ENCODE peak calls at places on chromosomes 2 and 18, in six cellular contexts. L is body of pancreas, B is lower leg skin, X is adrenal gland, H is A549, F is ovary. O is an unnamed sample.

GRCh38 chr2:231554748-231555545 is 24.7 kb upstream of the NMUR1 start:
- DNase-seq in H (no peak), F (peak), B (no peak), X (peak), L (no peak), O (no peak)

GRCh38 chr18:22346968-22347611 is 70.6 kb downstream of the CTAGE1 start:
- DNase-seq in F (peak), H (no peak), X (peak), L (peak), B (no peak), O (no peak)

GRCh38 chr2:54569745-54570296 is 113.7 kb downstream of the SPTBN1 start:
- DNase-seq in L (no peak), F (no peak), B (no peak), X (peak), H (no peak), O (no peak)

GRCh38 chr2:238644095-238645081 is 203.5 kb upstream of the TWIST2 start:
- DNase-seq in H (peak), B (peak), L (no peak), F (no peak), X (peak), O (peak)

GRCh38 chr2:65675350-65675749 is 243.0 kb upstream of the SPRED2 start:
- DNase-seq in X (no peak), L (no peak), F (no peak), H (no peak), B (no peak), O (no peak)

GRCh38 chr2:112183327-112184025 is 45.3 kb downstream of the FBLN7 start:
- DNase-seq in F (no peak), B (no peak), L (no peak), H (no peak), X (no peak), O (no peak)

GRCh38 chr2:153101187-153101586 is 377.4 kb downstream of the RPRM start:
- DNase-seq in L (no peak), B (no peak), F (no peak), X (peak), H (no peak), O (no peak)

GRCh38 chr2:47309952-47310800 is 92.8 kb upstream of the MSH2 start:
- DNase-seq in L (no peak), B (no peak), X (no peak), H (no peak), F (no peak), O (no peak)

GRCh38 chr2:189379287-189379630 is 62.0 kb upstream of the WDR75 start:
- DNase-seq in H (no peak), L (no peak), B (no peak), F (no peak), X (no peak), O (no peak)

GRCh38 chr2:128272586-128273468 is 45.8 kb downstream of the HS6ST1 start:
- DNase-seq in B (no peak), L (peak), X (no peak), H (no peak), F (no peak), O (no peak)

GRCh38 chr2:112733449-112733848 is 12.6 kb downstream of the NT5DC4 start:
- DNase-seq in F (no peak), H (no peak), L (no peak), B (no peak), X (no peak), O (no peak)

GRCh38 chr2:101745711-101746694 is 48.5 kb downstream of the MAP4K4 start:
- DNase-seq in L (no peak), B (no peak), X (no peak), H (no peak), F (no peak), O (peak)

GRCh38 chr2:60745761-60746160 is 10.3 kb upstream of the PAPOLG start:
- DNase-seq in H (no peak), F (no peak), B (no peak), X (no peak), L (no peak), O (no peak)

GRCh38 chr2:43070039-43070438 is 156.4 kb downstream of the ZFP36L2 start:
- DNase-seq in F (peak), H (no peak), X (peak), L (peak), B (no peak), O (no peak)

GRCh38 chr2:98465456-98466201 is 21.0 kb downstream of the INPP4A start:
- DNase-seq in L (peak), X (peak), B (no peak), F (peak), H (no peak), O (no peak)

GRCh38 chr2:196170202-196170680 is 1.1 kb downstream of the STK17B start:
- DNase-seq in X (peak), H (peak), F (no peak), B (peak), L (peak), O (no peak)

GRCh38 chr18:35267161-35267651 is 22.8 kb downstream of the ZSCAN30 start:
- DNase-seq in F (peak), B (peak), H (no peak), X (peak), L (peak), O (no peak)

GRCh38 chr2:29590211-29590610 is 331.2 kb downstream of the ALK start:
- DNase-seq in B (no peak), H (no peak), L (no peak), X (no peak), F (no peak), O (no peak)

GRCh38 chr2:226781471-226781870 is 18.1 kb downstream of the IRS1 start:
- DNase-seq in B (no peak), F (no peak), L (no peak), X (no peak), H (no peak), O (no peak)

GRCh38 chr2:97996679-97997078 is 931 bp upstream of the TMEM131 start:
- DNase-seq in L (peak), F (peak), X (no peak), B (no peak), H (no peak), O (no peak)

GRCh38 chr2:237581751-237582746 is 8.5 kb downstream of the RAB17 start:
- DNase-seq in F (peak), B (peak), L (peak), H (no peak), X (peak), O (no peak)

GRCh38 chr18:9835112-9835755 is 50.5 kb upstream of the TXNDC2 start:
- DNase-seq in F (no peak), H (no peak), L (no peak), B (no peak), X (no peak), O (no peak)

GRCh38 chr2:118459425-118459824 is 371.2 kb downstream of the INSIG2 start:
- DNase-seq in X (no peak), L (no peak), B (no peak), F (no peak), H (no peak), O (no peak)

GRCh38 chr2:97645112-97645699 is 656 bp upstream of the COX5B start:
- DNase-seq in X (no peak), H (no peak), F (no peak), B (no peak), L (no peak), O (no peak)

GRCh38 chr18:67805261-67805660 is 288.7 kb upstream of the DSEL start:
- DNase-seq in H (no peak), B (no peak), L (no peak), F (no peak), X (no peak), O (no peak)

GRCh38 chr2:393711-394696 is 106.1 kb upstream of the ALKAL2 start:
- DNase-seq in L (no peak), F (no peak), X (no peak), H (no peak), B (no peak), O (peak)

GRCh38 chr2:83531211-83531610 is 927.9 kb downstream of the SUCLG1 start:
- DNase-seq in X (no peak), F (no peak), L (no peak), B (no peak), H (no peak), O (no peak)

GRCh38 chr2:24577481-24577880 is 86.4 kb downstream of the NCOA1 start:
- DNase-seq in F (no peak), B (no peak), L (no peak), X (no peak), H (no peak), O (no peak)

GRCh38 chr2:237280235-237280634 is 133.7 kb downstream of the COL6A3 start:
- DNase-seq in B (no peak), L (no peak), F (no peak), H (no peak), X (no peak), O (no peak)

GRCh38 chr2:190929919-190930318 is 49.3 kb downstream of the GLS start:
- DNase-seq in H (no peak), L (no peak), F (no peak), X (peak), B (no peak), O (no peak)

GRCh38 chr2:29097569-29097968 is 17.6 kb upstream of the CLIP4 start:
- DNase-seq in H (no peak), B (no peak), X (no peak), F (no peak), L (no peak), O (no peak)

GRCh38 chr18:31101148-31102019 is 837 bp downstream of the DSC2 start:
- DNase-seq in X (peak), B (peak), L (peak), F (peak), H (peak), O (no peak)

GRCh38 chr2:127382836-127383235 is 4.9 kb downstream of the MAP3K2 start:
- DNase-seq in X (peak), B (no peak), H (no peak), L (no peak), F (no peak), O (no peak)

GRCh38 chr2:156341482-156342251 is 9.1 kb upstream of the NR4A2 start:
- DNase-seq in X (peak), L (peak), F (peak), B (peak), H (peak), O (peak)

GRCh38 chr2:156340818-156341481 is 8.4 kb upstream of the NR4A2 start:
- DNase-seq in F (no peak), X (no peak), H (no peak), L (no peak), B (no peak), O (no peak)

GRCh38 chr2:156343940-156344301 is 11.4 kb upstream of the NR4A2 start:
- DNase-seq in B (no peak), L (no peak), X (no peak), H (no peak), F (no peak), O (no peak)

GRCh38 chr2:156343096-156343939 is 10.8 kb upstream of the NR4A2 start:
- DNase-seq in L (no peak), H (no peak), F (no peak), X (no peak), B (no peak), O (no peak)

DNA sequence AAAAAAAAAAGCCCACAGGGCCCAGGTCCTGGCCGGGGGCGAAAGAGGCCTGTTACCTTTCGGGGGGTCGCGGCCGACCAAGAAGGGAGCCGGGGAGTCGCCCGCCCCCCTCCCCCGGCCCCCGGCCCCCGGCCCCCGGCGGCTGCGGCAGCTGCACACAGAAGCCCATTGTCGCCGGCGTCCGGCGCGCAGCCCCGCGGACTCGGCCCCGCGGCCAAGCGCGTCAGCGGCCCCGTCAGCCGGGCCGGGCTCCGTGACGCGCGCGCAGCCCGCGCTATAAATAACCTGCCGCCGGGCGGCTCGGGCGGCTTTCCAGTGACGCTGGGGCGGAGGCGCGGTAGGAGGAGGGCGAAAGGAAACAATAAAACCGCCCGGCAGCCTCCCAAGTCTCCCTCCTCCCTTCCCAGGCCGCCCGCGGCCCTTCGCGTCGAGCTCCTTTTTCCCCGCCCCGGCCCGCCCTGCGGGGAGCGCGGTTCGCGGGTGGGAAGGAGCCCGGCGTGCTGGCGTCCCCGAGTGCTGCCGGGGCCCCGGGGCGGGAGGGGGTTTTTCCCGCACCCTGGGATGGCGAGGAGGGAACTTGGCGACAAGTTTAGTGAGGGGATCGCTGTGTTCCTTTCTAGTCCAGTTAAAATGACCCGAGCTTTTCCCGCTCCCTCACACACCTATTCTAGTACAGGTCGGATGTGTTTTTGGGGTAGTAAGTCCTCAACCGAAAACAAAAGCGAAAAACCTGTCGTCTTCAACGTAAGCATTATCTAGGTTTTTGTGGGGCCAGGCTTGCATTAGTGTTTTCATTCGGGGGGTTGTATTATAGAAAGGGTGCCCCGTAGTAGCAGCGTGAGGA is 10.0 kb upstream of the NR4A2 start:
- DNase-seq in B (peak), F (peak), L (peak), H (peak), X (peak), O (peak)
- TF ChIP-seq POLR2A in B (peak), F (peak), L (no peak), H (peak), X (peak), O (peak)

DNA sequence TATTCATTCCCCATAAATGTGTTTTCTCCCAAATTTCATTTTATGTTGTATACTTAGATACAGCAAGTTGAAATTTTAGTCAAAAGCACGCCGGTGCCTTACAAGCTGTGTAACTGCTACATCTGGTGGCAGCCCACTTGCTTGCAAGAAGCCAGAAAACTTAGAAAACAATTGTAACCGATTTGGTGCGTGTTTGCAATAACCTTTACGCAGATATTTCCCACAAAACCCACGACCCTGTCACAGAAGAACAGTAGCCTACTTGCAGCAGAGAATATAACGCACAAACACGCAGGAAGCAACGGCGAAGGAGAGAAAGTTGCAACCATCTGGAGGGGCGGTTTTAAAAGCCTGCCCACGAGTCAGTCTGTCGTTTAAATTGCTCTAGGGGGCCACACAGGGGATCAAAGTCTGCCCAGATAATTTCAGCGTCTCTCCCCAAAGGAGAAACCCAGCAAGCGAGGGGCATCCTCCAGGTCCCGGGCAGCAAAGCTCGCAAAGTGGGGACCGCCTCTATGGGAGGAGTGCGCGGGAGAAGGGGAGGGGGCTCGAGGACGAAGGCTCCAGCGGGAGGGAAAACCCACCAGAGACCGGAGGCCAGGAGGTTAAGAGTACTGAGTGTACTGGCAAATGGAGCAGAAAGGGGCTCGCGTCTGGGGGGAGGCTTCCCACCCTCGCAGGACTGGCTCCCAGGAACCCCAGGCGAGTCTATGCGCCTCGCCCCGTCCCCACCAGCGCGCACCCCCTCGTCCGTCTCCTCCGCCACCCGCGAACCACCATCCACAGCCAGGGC is 1.2 kb downstream of the TLK1 start:
- DNase-seq in F (peak), X (peak), B (peak), L (peak), H (peak), O (peak)
- TF ChIP-seq POLR2A in F (no peak), X (no peak), B (no peak), L (peak), H (peak), O (peak)

GRCh38 chr2:26970244-26970927 is at the start of gene MAPRE3:
- DNase-seq in X (peak), B (peak), F (peak), H (peak), L (peak), O (peak)
- TF ChIP-seq POLR2A in X (no peak), B (no peak), F (peak), H (no peak), L (no peak), O (peak)

GRCh38 chr2:62663443-62663842 is 42.1 kb upstream of the EHBP1 start:
- DNase-seq in B (no peak), F (no peak), L (no peak), X (no peak), H (no peak), O (no peak)

GRCh38 chr2:62661263-62661635 is 44.3 kb upstream of the EHBP1 start:
- DNase-seq in H (no peak), X (no peak), B (no peak), F (no peak), L (no peak), O (peak)

GRCh38 chr2:62660582-62661262 is 44.8 kb upstream of the EHBP1 start:
- DNase-seq in F (no peak), B (no peak), X (no peak), H (no peak), L (no peak), O (no peak)

GRCh38 chr2:62662548-62662947 is 43.0 kb upstream of the EHBP1 start:
- DNase-seq in H (no peak), L (no peak), B (no peak), X (peak), F (peak), O (no peak)

DNA sequence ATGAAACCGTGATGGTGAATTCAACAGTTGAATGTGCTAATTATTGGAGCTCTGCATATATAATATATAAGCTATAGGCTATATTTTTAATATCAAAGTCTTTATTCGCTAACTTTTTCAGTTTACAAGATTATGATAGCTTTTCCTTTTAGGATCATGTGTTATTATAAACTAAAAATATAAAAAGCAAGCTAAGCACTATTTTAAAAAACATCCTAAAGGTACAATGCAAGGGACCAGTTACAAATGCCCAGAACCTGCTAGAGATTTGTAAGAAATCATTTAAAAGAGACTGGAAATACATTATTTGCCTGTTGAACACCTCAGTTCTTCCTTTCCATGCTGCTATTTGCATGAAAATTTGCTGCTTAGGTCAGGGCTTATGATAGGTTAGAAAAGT is 43.4 kb upstream of the EHBP1 start:
- DNase-seq in F (no peak), B (no peak), X (no peak), L (no peak), H (no peak), O (no peak)
- TF ChIP-seq POLR2A in F (no peak), B (no peak), X (no peak), L (no peak), H (no peak), O (no peak)

DNA sequence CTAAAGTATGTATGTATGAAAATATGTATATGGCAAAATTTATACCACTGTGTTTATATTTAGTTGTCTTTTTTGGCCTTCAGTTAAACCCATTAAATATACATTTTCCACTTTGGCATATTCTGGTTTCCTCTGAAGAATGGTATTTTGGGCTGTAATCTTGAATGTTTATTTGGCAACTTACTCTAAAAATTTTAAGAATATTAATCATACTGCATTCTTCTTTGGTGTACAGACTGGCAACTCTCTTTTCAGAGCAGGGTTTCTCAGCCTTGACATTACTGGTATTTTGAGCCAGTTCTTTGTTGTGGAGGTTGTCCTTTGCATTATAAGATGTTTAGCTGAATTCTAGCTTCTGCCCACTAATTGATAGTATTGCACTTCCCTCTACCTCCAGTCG is 28.0 kb upstream of the CCBE1 start:
- DNase-seq in B (no peak), L (no peak), F (no peak), X (no peak), H (no peak), O (no peak)
- TF ChIP-seq POLR2A in B (no peak), L (no peak), F (no peak), X (no peak), H (no peak), O (no peak)

DNA sequence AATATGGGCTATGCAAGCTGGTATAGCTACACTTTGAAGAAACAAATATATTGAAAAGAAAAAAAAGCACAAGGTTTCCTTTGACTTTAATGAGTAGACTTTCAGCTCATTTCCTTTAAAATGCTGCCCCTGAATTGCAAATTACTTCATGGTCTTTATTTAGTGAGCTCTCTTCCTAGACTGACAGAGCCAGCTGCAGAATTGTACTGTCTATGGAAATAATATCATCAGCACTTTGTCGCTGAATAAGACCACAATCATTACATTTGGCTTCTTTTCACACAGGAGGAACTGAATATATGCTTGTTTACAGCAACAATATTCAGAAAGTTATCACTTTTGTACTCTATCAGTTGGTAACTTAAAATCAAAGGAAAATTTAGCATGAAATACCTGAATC is 41.7 kb downstream of the ARL5A start:
- DNase-seq in L (no peak), X (no peak), B (no peak), H (no peak), F (no peak), O (no peak)
- TF ChIP-seq POLR2A in L (no peak), X (no peak), B (no peak), H (no peak), F (no peak), O (no peak)

GRCh38 chr2:70070557-70071268 is 16.6 kb upstream of the PCBP1 start:
- DNase-seq in H (peak), F (peak), B (peak), X (peak), L (peak), O (peak)
- TF ChIP-seq POLR2A in H (no peak), F (no peak), B (no peak), X (no peak), L (peak), O (no peak)

O was measured in H54.